ENCODE peak calls at places on chromosomes 1 and 21, in four cellular contexts. D is heart left ventricle, U is IMR-90, E is posterior vena cava. S is an unnamed sample.

GRCh38 chr1:77348561-77348960 is 66.7 kb downstream of the AK5 start:
- DNase-seq in D (no peak), U (no peak), E (no peak), S (no peak)

GRCh38 chr21:42465008-42465878 is 30.8 kb downstream of the RSPH1 start:
- DNase-seq in U (no peak), D (no peak), E (no peak), S (no peak)

GRCh38 chr1:12047120-12047876 is 15.8 kb upstream of the TNFRSF8 start:
- DNase-seq in U (peak), E (no peak), D (no peak), S (no peak)

GRCh38 chr21:26405735-26406361 is 167.2 kb downstream of the CYYR1 start:
- DNase-seq in U (peak), E (no peak), D (no peak), S (no peak)

GRCh38 chr1:232512712-232513111 is 117.2 kb downstream of the SIPA1L2 start:
- DNase-seq in E (no peak), U (no peak), D (no peak), S (no peak)

GRCh38 chr21:36478207-36478701 is 1.7 kb downstream of the CLDN14 start:
- DNase-seq in U (peak), E (peak), D (no peak), S (peak)

GRCh38 chr1:117757668-117758067 is 151.8 kb downstream of the TENT5C start:
- DNase-seq in U (peak), D (no peak), E (no peak), S (no peak)

GRCh38 chr1:213303286-213303685 is 252.2 kb downstream of the RPS6KC1 start:
- DNase-seq in E (no peak), U (peak), D (no peak), S (no peak)

S was measured in spleen.